ENCODE peak calls at places on chromosome 5, in five cellular contexts. One of them, this sample, is unnamed. For H3K36me3, the result is how much of the 10 kb centered on the place peaks cover.

GRCh38 chr5:42888771-42889170 is 77.1 kb upstream of the SELENOP start:
- DNase-seq in stomach: no peak
- DNase-seq in spleen: no peak
- DNase-seq in adrenal gland: no peak
- DNase-seq in lower lobe of right lung: no peak
- DNase-seq in this sample: peak

GRCh38 chr5:169795311-169795710 is 158.2 kb downstream of the DOCK2 start:
- DNase-seq in adrenal gland: no peak
- DNase-seq in lower lobe of right lung: no peak
- DNase-seq in spleen: no peak
- DNase-seq in stomach: no peak
- DNase-seq in this sample: no peak

GRCh38 chr5:61263561-61264272 is 68.3 kb upstream of the ZSWIM6 start:
- DNase-seq in lower lobe of right lung: no peak
- DNase-seq in adrenal gland: no peak
- DNase-seq in spleen: no peak
- DNase-seq in stomach: no peak
- DNase-seq in this sample: no peak

GRCh38 chr5:117161718-117162386 is 587.2 kb upstream of the SEMA6A start:
- DNase-seq in lower lobe of right lung: no peak
- DNase-seq in spleen: no peak
- DNase-seq in adrenal gland: no peak
- DNase-seq in stomach: no peak
- DNase-seq in this sample: no peak

GRCh38 chr5:81838307-81838906 is 87.5 kb upstream of the SSBP2 start:
- DNase-seq in stomach: no peak
- DNase-seq in adrenal gland: peak
- DNase-seq in lower lobe of right lung: no peak
- DNase-seq in spleen: no peak
- DNase-seq in this sample: peak

GRCh38 chr5:96984506-96985192 is 48.8 kb downstream of the LNPEP start:
- DNase-seq in adrenal gland: no peak
- DNase-seq in stomach: no peak
- DNase-seq in spleen: no peak
- DNase-seq in lower lobe of right lung: no peak
- DNase-seq in this sample: no peak

GRCh38 chr5:148011407-148012124 is 52.2 kb upstream of the SPINK5 start:
- DNase-seq in lower lobe of right lung: no peak
- DNase-seq in spleen: no peak
- DNase-seq in stomach: no peak
- DNase-seq in adrenal gland: peak
- DNase-seq in this sample: peak

GRCh38 chr5:149141957-149142851 is 911 bp downstream of the ABLIM3 start:
- DNase-seq in stomach: no peak
- DNase-seq in spleen: no peak
- DNase-seq in adrenal gland: peak
- DNase-seq in lower lobe of right lung: no peak
- DNase-seq in this sample: no peak

GRCh38 chr5:130549884-130550552 is 615.0 kb downstream of the HINT1 start:
- DNase-seq in lower lobe of right lung: no peak
- DNase-seq in stomach: no peak
- DNase-seq in spleen: no peak
- DNase-seq in adrenal gland: peak
- DNase-seq in this sample: no peak

GRCh38 chr5:14114615-14115251 is 28.4 kb upstream of the TRIO start:
- DNase-seq in lower lobe of right lung: no peak
- DNase-seq in stomach: no peak
- DNase-seq in adrenal gland: no peak
- DNase-seq in spleen: no peak
- DNase-seq in this sample: peak

GRCh38 chr5:2797160-2797559 is 45.7 kb upstream of the IRX2 start:
- DNase-seq in adrenal gland: no peak
- DNase-seq in spleen: no peak
- DNase-seq in stomach: no peak
- DNase-seq in lower lobe of right lung: no peak
- DNase-seq in this sample: no peak

GRCh38 chr5:156326718-156327259 is at the start of gene SGCD:
- DNase-seq in spleen: no peak
- DNase-seq in adrenal gland: peak
- DNase-seq in lower lobe of right lung: peak
- DNase-seq in stomach: peak
- DNase-seq in this sample: no peak

GRCh38 chr5:9544502-9545300 is 1.2 kb downstream of the SEMA5A start:
- DNase-seq in stomach: peak
- DNase-seq in lower lobe of right lung: peak
- DNase-seq in spleen: peak
- DNase-seq in adrenal gland: peak
- DNase-seq in this sample: peak

GRCh38 chr5:31075981-31076380 is 117.5 kb upstream of the CDH6 start:
- DNase-seq in adrenal gland: no peak
- DNase-seq in spleen: no peak
- DNase-seq in stomach: no peak
- DNase-seq in lower lobe of right lung: no peak
- DNase-seq in this sample: no peak

GRCh38 chr5:42994285-42995151 is 45.6 kb downstream of the ANXA2R start:
- DNase-seq in spleen: peak
- DNase-seq in lower lobe of right lung: peak
- DNase-seq in stomach: peak
- DNase-seq in adrenal gland: peak
- DNase-seq in this sample: peak

GRCh38 chr5:32460702-32461101 is 16.2 kb upstream of the ZFR start:
- DNase-seq in spleen: no peak
- DNase-seq in lower lobe of right lung: no peak
- DNase-seq in adrenal gland: no peak
- DNase-seq in stomach: no peak
- DNase-seq in this sample: peak

GRCh38 chr5:83924171-83924570 is 203.5 kb upstream of the HAPLN1 start:
- DNase-seq in lower lobe of right lung: no peak
- DNase-seq in adrenal gland: no peak
- DNase-seq in stomach: no peak
- DNase-seq in spleen: no peak
- DNase-seq in this sample: no peak

GRCh38 chr5:54577542-54577941 is 60.0 kb downstream of the SNX18 start:
- DNase-seq in stomach: no peak
- DNase-seq in adrenal gland: no peak
- DNase-seq in lower lobe of right lung: no peak
- DNase-seq in spleen: no peak
- DNase-seq in this sample: no peak

DNA sequence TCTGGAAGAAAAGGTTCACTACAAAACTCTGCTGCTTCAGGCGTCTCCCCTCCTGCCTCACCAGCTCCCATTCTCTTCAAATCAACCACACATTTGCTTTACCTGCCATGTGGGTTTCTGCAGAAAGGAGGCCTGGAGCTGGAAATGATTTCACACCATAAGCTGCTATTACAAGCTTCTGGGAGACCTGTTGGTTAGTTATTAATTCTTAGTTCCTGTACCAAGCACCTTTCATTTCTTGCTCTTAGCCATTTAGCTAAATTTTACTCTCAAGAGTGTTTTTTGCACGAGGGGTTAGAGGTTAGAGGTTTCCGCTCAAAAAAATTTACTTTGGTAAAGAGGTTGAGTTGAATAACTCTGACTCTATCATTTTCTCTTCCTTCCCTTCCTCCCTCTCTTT is 70.3 kb downstream of the MAP1B start:
- DNase-seq in stomach: no peak
- DNase-seq in spleen: no peak
- DNase-seq in lower lobe of right lung: no peak
- DNase-seq in adrenal gland: no peak
- DNase-seq in this sample: no peak
- H3K27ac ChIP-seq in stomach: peak
- H3K27ac ChIP-seq in spleen: no peak
- H3K27ac ChIP-seq in lower lobe of right lung: no peak
- H3K27ac ChIP-seq in adrenal gland: no peak
- H3K27ac ChIP-seq in this sample: no peak

GRCh38 chr5:73822989-73823339 is 197.0 kb downstream of the ARHGEF28 start:
- DNase-seq in stomach: no peak
- DNase-seq in spleen: no peak
- DNase-seq in lower lobe of right lung: no peak
- DNase-seq in adrenal gland: no peak
- DNase-seq in this sample: no peak
- H3K4me3 ChIP-seq in stomach: no peak
- H3K4me3 ChIP-seq in spleen: no peak
- H3K4me3 ChIP-seq in lower lobe of right lung: no peak
- H3K4me3 ChIP-seq in adrenal gland: no peak
- H3K4me3 ChIP-seq in this sample: no peak

DNA sequence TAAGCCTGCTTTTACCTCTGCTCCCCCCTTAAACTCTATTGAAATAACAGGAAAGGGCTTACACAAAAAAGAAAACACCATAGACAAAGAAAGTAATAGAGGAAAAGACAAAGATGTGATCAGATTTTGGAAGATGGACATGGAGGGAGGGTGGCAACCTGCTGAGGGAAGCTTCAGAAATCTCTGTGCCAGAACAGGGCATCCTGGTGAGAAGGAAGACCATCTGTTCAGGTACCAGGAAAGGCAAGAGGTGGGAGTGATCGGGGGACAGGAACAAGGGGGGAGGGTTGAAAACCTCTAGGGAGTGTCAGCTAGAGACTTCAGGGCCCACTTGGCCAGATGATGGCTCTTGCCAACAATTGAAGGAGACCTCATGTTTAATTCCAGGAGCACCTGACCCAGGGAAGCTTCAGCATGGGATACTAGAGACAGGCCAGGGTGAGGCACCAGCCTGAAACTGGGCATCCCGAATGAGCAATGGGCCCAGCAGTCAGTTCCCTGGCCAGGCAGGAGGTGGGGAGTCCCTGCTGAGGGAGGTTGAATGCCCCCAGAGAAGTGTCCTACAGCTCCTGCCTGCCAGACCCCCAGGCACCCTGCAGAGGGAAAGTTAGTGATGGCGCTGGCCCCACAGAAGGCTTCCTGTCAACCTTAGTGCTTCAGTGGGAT is 8.2 kb downstream of the SQSTM1 start:
- DNase-seq in adrenal gland: no peak
- DNase-seq in spleen: no peak
- DNase-seq in stomach: no peak
- DNase-seq in lower lobe of right lung: no peak
- DNase-seq in this sample: no peak
- H3K36me3 ChIP-seq in adrenal gland: half or more
- H3K36me3 ChIP-seq in spleen: half or more
- H3K36me3 ChIP-seq in stomach: half or more
- H3K36me3 ChIP-seq in lower lobe of right lung: half or more
- H3K36me3 ChIP-seq in this sample: half or more

DNA sequence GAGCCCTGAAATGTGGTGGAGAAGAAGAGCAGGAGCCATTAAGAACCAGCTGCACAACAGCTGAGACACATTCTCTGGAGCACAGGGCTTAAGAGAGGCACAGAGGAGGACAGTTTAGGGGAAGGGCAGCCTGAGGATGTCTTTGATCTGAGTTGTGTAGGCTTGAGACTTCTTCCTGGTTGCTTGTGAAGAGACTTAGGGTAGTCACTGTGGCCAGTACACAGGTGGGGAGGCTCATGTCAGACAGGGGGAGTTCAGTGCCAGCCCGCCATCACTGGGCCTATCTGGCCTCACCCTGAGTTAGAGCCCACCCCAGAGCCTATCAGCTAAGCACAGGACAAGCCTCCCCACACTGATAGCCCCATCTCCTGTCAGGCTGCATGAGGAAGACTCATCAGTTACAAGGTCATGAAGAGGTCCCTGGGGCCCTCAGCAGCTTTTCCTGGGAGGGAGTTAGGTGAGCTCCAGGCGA is 19.8 kb downstream of the SLC22A4 start:
- DNase-seq in spleen: no peak
- DNase-seq in adrenal gland: no peak
- DNase-seq in stomach: no peak
- DNase-seq in lower lobe of right lung: no peak
- DNase-seq in this sample: no peak
- H3K27ac ChIP-seq in spleen: no peak
- H3K27ac ChIP-seq in adrenal gland: no peak
- H3K27ac ChIP-seq in stomach: no peak
- H3K27ac ChIP-seq in lower lobe of right lung: no peak
- H3K27ac ChIP-seq in this sample: no peak

DNA sequence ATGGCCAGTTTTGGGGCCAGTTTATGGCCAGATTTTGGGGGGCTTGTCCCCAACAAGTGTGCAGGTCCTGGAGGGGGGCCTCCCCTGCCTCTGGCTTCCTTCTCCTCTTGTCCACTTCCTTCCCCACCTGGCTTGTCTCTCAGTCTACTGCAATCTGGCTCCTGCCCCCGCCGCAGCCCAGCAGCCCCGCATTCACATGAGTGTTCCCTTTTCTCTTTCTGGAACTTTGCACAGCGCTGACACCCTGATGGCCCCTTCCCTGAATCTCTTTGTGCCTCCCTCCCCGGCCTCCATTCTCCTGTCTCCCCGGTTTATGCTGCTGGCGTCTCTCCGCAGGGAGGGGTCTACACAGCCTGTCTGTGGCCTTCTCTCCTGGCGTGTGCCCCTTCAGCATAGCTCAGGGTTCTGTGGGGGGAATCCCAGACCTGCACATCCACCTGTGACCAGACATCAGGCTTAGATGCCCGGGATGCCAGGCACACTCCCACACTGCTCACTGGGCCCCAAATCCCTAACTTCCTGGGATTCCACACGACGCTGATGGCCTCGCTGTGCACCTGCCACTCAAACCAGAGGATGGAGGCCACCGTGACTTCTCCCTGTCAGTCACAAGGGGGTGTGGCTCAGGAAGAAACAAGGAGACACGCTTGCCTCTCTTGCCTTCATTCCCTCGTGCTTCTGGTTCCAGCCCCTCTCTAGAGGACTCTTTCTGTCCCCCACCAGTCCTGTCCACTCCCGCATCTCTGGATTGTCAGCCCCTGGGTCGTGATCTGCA is 17.5 kb downstream of the TRIP13 start:
- DNase-seq in stomach: no peak
- DNase-seq in adrenal gland: no peak
- DNase-seq in lower lobe of right lung: no peak
- DNase-seq in spleen: no peak
- DNase-seq in this sample: no peak
- H3K4me3 ChIP-seq in stomach: no peak
- H3K4me3 ChIP-seq in adrenal gland: no peak
- H3K4me3 ChIP-seq in lower lobe of right lung: no peak
- H3K4me3 ChIP-seq in spleen: no peak
- H3K4me3 ChIP-seq in this sample: no peak

GRCh38 chr5:113574417-113574816 is 60.9 kb downstream of the YTHDC2 start:
- DNase-seq in spleen: no peak
- DNase-seq in lower lobe of right lung: no peak
- DNase-seq in stomach: no peak
- DNase-seq in adrenal gland: peak
- DNase-seq in this sample: no peak
- H3K36me3 ChIP-seq in spleen: under half
- H3K36me3 ChIP-seq in lower lobe of right lung: under half
- H3K36me3 ChIP-seq in stomach: under half
- H3K36me3 ChIP-seq in adrenal gland: under half
- H3K36me3 ChIP-seq in this sample: under half

GRCh38 chr5:159337291-159337974 is 7.1 kb upstream of the IL12B start:
- DNase-seq in spleen: no peak
- DNase-seq in adrenal gland: no peak
- DNase-seq in stomach: no peak
- DNase-seq in lower lobe of right lung: no peak
- DNase-seq in this sample: peak

GRCh38 chr5:159330131-159330530 is at the start of gene IL12B:
- DNase-seq in lower lobe of right lung: no peak
- DNase-seq in stomach: no peak
- DNase-seq in adrenal gland: peak
- DNase-seq in spleen: no peak
- DNase-seq in this sample: no peak

GRCh38 chr5:159331099-159331973 is 1.0 kb upstream of the IL12B start:
- DNase-seq in adrenal gland: peak
- DNase-seq in lower lobe of right lung: peak
- DNase-seq in spleen: peak
- DNase-seq in stomach: peak
- DNase-seq in this sample: no peak

GRCh38 chr5:159336586-159337290 is 6.5 kb upstream of the IL12B start:
- DNase-seq in stomach: no peak
- DNase-seq in spleen: no peak
- DNase-seq in adrenal gland: no peak
- DNase-seq in lower lobe of right lung: no peak
- DNase-seq in this sample: no peak

GRCh38 chr5:159332800-159333563 is 2.7 kb upstream of the IL12B start:
- DNase-seq in stomach: no peak
- DNase-seq in lower lobe of right lung: no peak
- DNase-seq in adrenal gland: no peak
- DNase-seq in spleen: no peak
- DNase-seq in this sample: no peak
- H3K27ac ChIP-seq in stomach: no peak
- H3K27ac ChIP-seq in lower lobe of right lung: no peak
- H3K27ac ChIP-seq in adrenal gland: no peak
- H3K27ac ChIP-seq in spleen: peak
- H3K27ac ChIP-seq in this sample: no peak